ENCODE peak calls at places on chromosomes 4 and X, in seven cellular contexts. W is trophoblast cell; H is CD4-positive, CD25-positive, alpha-beta regulatory T cell; J is ascending aorta; R is transverse colon; K is uterus; G is testis. A is an unnamed sample.

GRCh38 chr4:155094421-155094820 is 114.0 kb upstream of the NPY2R start:
- DNase-seq in W (no peak), H (no peak), J (no peak), R (no peak), K (no peak), G (no peak), A (no peak)

GRCh38 chr4:113404167-113404571 is 354.7 kb downstream of the ANK2 start:
- DNase-seq in W (no peak), H (no peak), J (no peak), R (no peak), K (no peak), G (no peak), A (no peak)

GRCh38 chr4:182023469-182023868 is 219.7 kb upstream of the TENM3 start:
- DNase-seq in W (no peak), H (no peak), J (no peak), R (no peak), K (no peak), G (no peak), A (no peak)

GRCh38 chrX:53312946-53313745 is 31.8 kb upstream of the IQSEC2 start:
- DNase-seq in W (peak), H (peak), J (no peak), R (peak), K (peak), G (peak), A (peak)

GRCh38 chr4:6742989-6743388 is 27.0 kb downstream of the BLOC1S4 start:
- DNase-seq in W (no peak), H (no peak), J (no peak), R (no peak), K (no peak), G (no peak), A (no peak)

GRCh38 chr4:93855926-93856325 is 27.4 kb downstream of the ATOH1 start:
- DNase-seq in W (no peak), H (no peak), J (no peak), R (no peak), K (no peak), G (no peak), A (no peak)

GRCh38 chr4:16838226-16838875 is 60.1 kb downstream of the LDB2 start:
- DNase-seq in W (no peak), H (no peak), J (no peak), R (no peak), K (no peak), G (no peak), A (no peak)

GRCh38 chr4:66123195-66123594 is 452.9 kb upstream of the EPHA5 start:
- DNase-seq in W (no peak), H (no peak), J (no peak), R (no peak), K (no peak), G (no peak), A (no peak)

GRCh38 chr4:112422644-112423043 is 93.3 kb downstream of the NEUROG2 start:
- DNase-seq in W (no peak), H (no peak), J (no peak), R (no peak), K (no peak), G (no peak), A (no peak)

GRCh38 chr4:82138376-82138775 is 235.4 kb downstream of the HNRNPD start:
- DNase-seq in W (peak), H (no peak), J (no peak), R (no peak), K (no peak), G (no peak), A (no peak)

GRCh38 chr4:95087657-95088455 is 330.1 kb downstream of the BMPR1B start:
- DNase-seq in W (no peak), H (no peak), J (no peak), R (no peak), K (no peak), G (no peak), A (no peak)

DNA sequence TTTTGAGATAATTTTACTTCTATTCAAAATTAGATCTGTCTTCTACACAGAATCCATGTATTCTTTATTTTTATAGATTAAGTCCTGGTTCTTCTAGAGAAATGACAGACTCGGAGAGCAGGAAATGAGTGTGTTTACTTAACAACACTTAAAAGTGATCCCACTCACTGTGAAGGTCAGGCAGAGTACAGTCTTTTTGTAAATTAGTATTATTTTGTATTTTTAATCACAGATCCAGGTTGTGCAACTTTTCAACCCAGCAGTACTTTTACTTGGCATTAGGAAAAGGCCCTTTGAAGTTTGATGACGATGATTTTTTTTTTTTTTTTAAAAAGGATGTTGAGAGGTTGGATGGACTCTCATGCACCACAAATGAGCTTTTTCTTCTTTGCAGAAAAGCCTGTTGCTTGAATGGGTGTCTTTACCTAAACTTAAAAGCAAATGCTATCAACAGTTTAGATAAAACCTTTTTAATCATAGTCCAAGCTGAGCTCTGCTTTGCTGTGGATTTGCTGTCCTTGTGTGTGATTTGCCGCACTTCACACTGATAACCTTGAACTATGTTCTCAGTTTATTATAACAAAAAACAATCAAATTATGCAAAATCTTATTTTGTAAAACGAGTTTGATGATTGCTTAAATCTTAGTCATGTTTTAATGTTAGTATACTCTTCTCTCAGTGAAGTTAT is 114.0 kb downstream of the MXRA5 start:
- DNase-seq in W (no peak), H (no peak), J (no peak), R (no peak), K (no peak), G (no peak), A (no peak)
- H3K27ac ChIP-seq in W (no peak), H (no peak), J (no peak), R (no peak), K (no peak), G (no peak), A (no peak)

GRCh38 chr4:41320786-41321185 is 64.1 kb downstream of the UCHL1 start:
- DNase-seq in W (no peak), H (no peak), J (no peak), R (no peak), K (no peak), G (no peak), A (peak)

GRCh38 chr4:41318839-41319530 is 62.3 kb downstream of the UCHL1 start:
- DNase-seq in W (peak), H (no peak), J (no peak), R (no peak), K (no peak), G (no peak), A (peak)

GRCh38 chr4:41321216-41321945 is 64.7 kb downstream of the UCHL1 start:
- DNase-seq in W (no peak), H (no peak), J (no peak), R (no peak), K (no peak), G (no peak), A (no peak)

GRCh38 chr4:41319553-41319952 is 62.8 kb downstream of the UCHL1 start:
- DNase-seq in W (peak), H (no peak), J (no peak), R (no peak), K (no peak), G (no peak), A (peak)

DNA sequence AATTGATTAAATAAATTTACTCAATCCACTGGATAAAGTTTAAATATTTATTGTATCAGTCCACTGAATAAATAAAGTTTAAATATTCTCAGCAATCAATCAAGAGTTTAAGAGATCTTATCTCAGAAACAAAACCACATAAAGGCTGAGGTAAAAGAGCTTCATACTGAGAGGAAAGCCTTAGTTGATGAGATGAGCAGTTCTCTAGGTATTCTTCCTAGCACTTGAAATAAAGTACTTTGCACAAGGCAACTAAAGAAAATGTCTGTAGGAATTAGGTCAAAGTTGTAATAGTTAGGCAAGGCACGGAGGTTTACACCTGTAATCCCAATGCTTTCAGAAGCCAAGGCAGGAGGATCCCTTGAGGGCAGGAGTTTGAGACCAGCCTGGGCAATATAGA is 63.5 kb downstream of the UCHL1 start:
- DNase-seq in W (peak), H (no peak), J (no peak), R (no peak), K (no peak), G (no peak), A (peak)
- H3K27ac ChIP-seq in W (no peak), H (no peak), J (no peak), R (no peak), K (no peak), G (no peak), A (peak)

GRCh38 chr4:97953171-97953570 is 190.1 kb downstream of the STPG2 start:
- DNase-seq in W (no peak), H (no peak), J (no peak), R (no peak), K (no peak), G (no peak), A (no peak)

GRCh38 chr4:97952763-97953162 is 190.5 kb downstream of the STPG2 start:
- DNase-seq in W (no peak), H (no peak), J (no peak), R (no peak), K (no peak), G (no peak), A (no peak)

DNA sequence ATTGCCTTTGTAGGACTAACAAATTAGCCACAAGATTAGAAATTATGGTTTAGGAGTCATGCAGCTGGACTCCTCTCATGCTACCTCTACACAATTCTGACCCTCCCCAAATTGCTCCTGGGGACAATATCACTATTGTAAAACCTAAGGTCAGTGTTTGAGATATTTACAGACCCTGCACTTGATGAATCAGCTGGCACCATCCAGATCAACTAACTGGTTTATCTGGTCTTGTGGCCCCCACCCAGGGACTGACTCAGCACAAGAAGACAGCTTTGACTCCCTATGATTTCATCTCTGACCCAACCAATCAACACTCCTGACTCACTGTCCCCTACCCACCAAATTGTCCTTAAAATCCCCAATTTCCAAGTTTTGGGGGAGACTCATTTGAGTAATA is 192.4 kb downstream of the STPG2 start:
- DNase-seq in W (no peak), H (no peak), J (no peak), R (no peak), K (no peak), G (no peak), A (no peak)
- H3K27ac ChIP-seq in W (no peak), H (no peak), J (no peak), R (no peak), K (no peak), G (no peak), A (peak)

GRCh38 chrX:40878821-40879571 is 143.7 kb upstream of the MED14 start:
- DNase-seq in W (no peak), H (no peak), J (no peak), R (no peak), K (no peak), G (no peak), A (no peak)
- H3K27ac ChIP-seq in W (no peak), H (no peak), J (no peak), R (no peak), K (no peak), G (no peak), A (no peak)

GRCh38 chrX:134688181-134688580 is 29.9 kb upstream of the PLAC1 start:
- DNase-seq in W (no peak), H (no peak), J (no peak), R (no peak), K (no peak), G (no peak), A (no peak)
- H3K27ac ChIP-seq in W (no peak), H (no peak), J (no peak), R (no peak), K (no peak), G (no peak), A (no peak)

GRCh38 chr4:179521937-179522336 is 2079.7 kb upstream of the AGA start:
- DNase-seq in W (no peak), H (no peak), J (no peak), R (no peak), K (no peak), G (no peak), A (no peak)
- H3K27ac ChIP-seq in W (no peak), H (no peak), J (no peak), R (no peak), K (no peak), G (no peak), A (no peak)

GRCh38 chrX:10199212-10199611 is 42.4 kb downstream of the CLCN4 start:
- DNase-seq in W (no peak), H (peak), J (no peak), R (peak), K (no peak), G (peak), A (no peak)
- H3K27ac ChIP-seq in W (no peak), H (no peak), J (no peak), R (no peak), K (no peak), G (no peak), A (no peak)

GRCh38 chr4:168522829-168523228 is 26.0 kb downstream of the PALLD start:
- DNase-seq in W (no peak), H (no peak), J (no peak), R (no peak), K (no peak), G (no peak), A (no peak)

GRCh38 chr4:168521736-168522135 is 24.9 kb downstream of the PALLD start:
- DNase-seq in W (no peak), H (no peak), J (no peak), R (no peak), K (no peak), G (no peak), A (no peak)

GRCh38 chr4:168524006-168524405 is 27.2 kb downstream of the PALLD start:
- DNase-seq in W (no peak), H (no peak), J (no peak), R (no peak), K (no peak), G (no peak), A (peak)

GRCh38 chr4:168524897-168525296 is 28.0 kb downstream of the PALLD start:
- DNase-seq in W (no peak), H (no peak), J (no peak), R (no peak), K (no peak), G (no peak), A (no peak)

DNA sequence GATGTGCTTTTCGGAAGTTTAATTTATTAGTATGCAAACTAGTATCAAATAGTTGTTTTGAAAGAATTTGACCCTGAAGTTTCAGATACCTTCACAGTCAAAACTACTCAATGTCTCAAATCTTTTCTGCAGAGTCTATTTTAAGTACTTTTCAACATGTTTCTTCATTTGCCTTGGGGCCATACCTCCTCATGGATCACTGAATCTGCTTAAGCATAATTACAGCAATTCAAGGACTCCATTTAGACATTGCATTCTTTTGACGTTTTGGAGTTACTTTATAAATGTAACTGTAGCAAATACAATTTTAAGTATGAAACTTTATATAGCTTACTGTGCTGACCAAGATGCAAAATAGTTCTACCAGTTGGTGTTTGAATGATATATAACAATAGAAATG is 25.5 kb downstream of the PALLD start:
- DNase-seq in W (no peak), H (no peak), J (no peak), R (no peak), K (no peak), G (no peak), A (no peak)
- H3K27ac ChIP-seq in W (no peak), H (no peak), J (no peak), R (no peak), K (no peak), G (no peak), A (no peak)

GRCh38 chr4:73904491-73904890 is 35.3 kb downstream of the CXCL1 start:
- DNase-seq in W (no peak), H (no peak), J (no peak), R (no peak), K (no peak), G (no peak), A (no peak)

GRCh38 chr4:73902038-73902637 is 32.9 kb downstream of the CXCL1 start:
- DNase-seq in W (no peak), H (no peak), J (no peak), R (no peak), K (no peak), G (no peak), A (no peak)

GRCh38 chr4:73899321-73899720 is 30.1 kb downstream of the CXCL1 start:
- DNase-seq in W (no peak), H (no peak), J (no peak), R (no peak), K (no peak), G (no peak), A (no peak)

GRCh38 chr4:73897380-73898136 is 28.4 kb downstream of the CXCL1 start:
- DNase-seq in W (no peak), H (no peak), J (no peak), R (no peak), K (no peak), G (no peak), A (no peak)

GRCh38 chr4:73901031-73901430 is 31.8 kb downstream of the CXCL1 start:
- DNase-seq in W (no peak), H (no peak), J (no peak), R (no peak), K (no peak), G (no peak), A (no peak)
- H3K27ac ChIP-seq in W (no peak), H (no peak), J (no peak), R (no peak), K (no peak), G (no peak), A (no peak)